ENCODE peak calls at places on chromosomes 2 and 18, in seven cellular contexts. C, V, U, R, S, D and J are unnamed samples.

GRCh38 chr2:20457027-20457426 is 10.2 kb downstream of the RHOB start:
- DNase-seq in C (no peak), V (no peak), U (peak), R (no peak), S (no peak), D (no peak), J (no peak)

GRCh38 chr2:127700527-127701192 is 637 bp upstream of the SFT2D3 start:
- DNase-seq in C (no peak), V (peak), U (no peak), R (no peak), S (peak), D (no peak), J (no peak)

GRCh38 chr2:45691600-45691999 is 40.1 kb downstream of the PRKCE start:
- DNase-seq in C (no peak), V (no peak), U (no peak), R (no peak), S (no peak), D (no peak), J (no peak)

GRCh38 chr2:224650815-224651439 is 65.2 kb downstream of the CCDC195 start:
- DNase-seq in C (no peak), V (no peak), U (peak), R (peak), S (peak), D (peak), J (no peak)

GRCh38 chr2:156935611-156936010 is 321.9 kb upstream of the GALNT5 start:
- DNase-seq in C (no peak), V (no peak), U (peak), R (peak), S (peak), D (no peak), J (no peak)

GRCh38 chr2:140835079-140835478 is 1295.7 kb downstream of the LRP1B start:
- DNase-seq in C (no peak), V (no peak), U (no peak), R (no peak), S (no peak), D (no peak), J (no peak)

GRCh38 chr2:228048838-228049490 is 132.5 kb downstream of the SPHKAP start:
- DNase-seq in C (no peak), V (no peak), U (peak), R (peak), S (peak), D (no peak), J (no peak)

GRCh38 chr2:192195548-192196418 is 1.1 kb upstream of the TMEFF2 start:
- DNase-seq in C (no peak), V (no peak), U (peak), R (peak), S (peak), D (no peak), J (no peak)

GRCh38 chr2:199684832-199685231 is 166.2 kb downstream of the FTCDNL1 start:
- DNase-seq in C (no peak), V (no peak), U (no peak), R (no peak), S (no peak), D (no peak), J (no peak)

GRCh38 chr2:164621761-164622105 is 451 bp upstream of the GRB14 start:
- DNase-seq in C (no peak), V (no peak), U (peak), R (no peak), S (no peak), D (no peak), J (no peak)

GRCh38 chr2:178846458-178846802 is 39.2 kb upstream of the TTN start:
- DNase-seq in C (no peak), V (no peak), U (peak), R (no peak), S (no peak), D (no peak), J (no peak)

GRCh38 chr2:112137516-112138142 is 556 bp upstream of the FBLN7 start:
- DNase-seq in C (no peak), V (no peak), U (peak), R (no peak), S (peak), D (no peak), J (no peak)

GRCh38 chr2:240170354-240170735 is 29.9 kb upstream of the OTOS start:
- DNase-seq in C (no peak), V (no peak), U (peak), R (no peak), S (peak), D (no peak), J (no peak)

GRCh38 chr18:48842259-48843061 is 108.3 kb downstream of the SMAD7 start:
- DNase-seq in C (no peak), V (peak), U (peak), R (no peak), S (no peak), D (no peak), J (no peak)

GRCh38 chr18:58310517-58310916 is 266.5 kb downstream of the NEDD4L start:
- DNase-seq in C (no peak), V (no peak), U (no peak), R (no peak), S (no peak), D (peak), J (no peak)

GRCh38 chr2:207901401-207901800 is 123.9 kb downstream of the PLEKHM3 start:
- DNase-seq in C (no peak), V (no peak), U (no peak), R (no peak), S (no peak), D (no peak), J (no peak)

GRCh38 chr2:216210711-216211131 is 101.6 kb downstream of the XRCC5 start:
- DNase-seq in C (no peak), V (no peak), U (peak), R (no peak), S (no peak), D (no peak), J (no peak)

GRCh38 chr2:178397002-178397605 is 53.9 kb downstream of the PRKRA start:
- DNase-seq in C (no peak), V (no peak), U (peak), R (peak), S (peak), D (no peak), J (no peak)

GRCh38 chr18:21203096-21203495 is 38.9 kb upstream of the GREB1L start:
- DNase-seq in C (no peak), V (no peak), U (peak), R (no peak), S (peak), D (no peak), J (no peak)

GRCh38 chr2:98188351-98189046 is 101.5 kb downstream of the VWA3B start:
- DNase-seq in C (no peak), V (no peak), U (peak), R (no peak), S (peak), D (no peak), J (no peak)

GRCh38 chr18:54284967-54285785 is 15.9 kb downstream of the POLI start:
- DNase-seq in C (no peak), V (no peak), U (peak), R (no peak), S (peak), D (no peak), J (peak)

GRCh38 chr18:6729247-6730091 is at the start of gene ARHGAP28:
- DNase-seq in C (no peak), V (no peak), U (no peak), R (peak), S (peak), D (no peak), J (no peak)

GRCh38 chr2:44120428-44120827 is 48.2 kb upstream of the PPM1B start:
- DNase-seq in C (no peak), V (peak), U (peak), R (no peak), S (peak), D (peak), J (no peak)

GRCh38 chr2:37156857-37157714 is at the start of gene EIF2AK2:
- DNase-seq in C (peak), V (peak), U (peak), R (peak), S (peak), D (peak), J (peak)

GRCh38 chr2:99725810-99726209 is 236.0 kb upstream of the REV1 start:
- DNase-seq in C (no peak), V (no peak), U (peak), R (no peak), S (no peak), D (no peak), J (no peak)

GRCh38 chr2:97740590-97741182 is 27.3 kb downstream of the ZAP70 start:
- DNase-seq in C (no peak), V (no peak), U (no peak), R (peak), S (no peak), D (no peak), J (no peak)

GRCh38 chr2:30312916-30313315 is 81.6 kb downstream of the LBH start:
- DNase-seq in C (no peak), V (no peak), U (no peak), R (no peak), S (no peak), D (no peak), J (no peak)

GRCh38 chr2:99701503-99701902 is 211.7 kb upstream of the REV1 start:
- DNase-seq in C (no peak), V (no peak), U (no peak), R (no peak), S (no peak), D (no peak), J (no peak)

GRCh38 chr2:20048488-20049443 is 2.7 kb downstream of the LAPTM4A start:
- DNase-seq in C (no peak), V (no peak), U (no peak), R (no peak), S (no peak), D (no peak), J (no peak)

GRCh38 chr2:189440644-189440946 is 679 bp upstream of the WDR75 start:
- DNase-seq in C (no peak), V (no peak), U (no peak), R (no peak), S (no peak), D (no peak), J (no peak)

GRCh38 chr2:2260691-2261268 is 70.3 kb downstream of the MYT1L start:
- DNase-seq in C (no peak), V (no peak), U (peak), R (no peak), S (peak), D (no peak), J (no peak)

GRCh38 chr2:23617167-23617787 is 232.3 kb downstream of the KLHL29 start:
- DNase-seq in C (no peak), V (no peak), U (no peak), R (no peak), S (no peak), D (no peak), J (no peak)

GRCh38 chr18:23977103-23977502 is 37.5 kb upstream of the TTC39C start:
- DNase-seq in C (no peak), V (no peak), U (no peak), R (no peak), S (no peak), D (no peak), J (no peak)

GRCh38 chr2:229634574-229635185 is 79.7 kb downstream of the DNER start:
- DNase-seq in C (no peak), V (no peak), U (no peak), R (peak), S (no peak), D (no peak), J (no peak)

GRCh38 chr2:239824866-239825704 is 200.1 kb downstream of the NDUFA10 start:
- DNase-seq in C (no peak), V (no peak), U (no peak), R (no peak), S (no peak), D (no peak), J (no peak)